ENCODE peak calls at places on chromosomes 6 and 20, in six cellular contexts. S, N, Y, M, P and H are unnamed samples.

GRCh38 chr6:143579703-143580102 is 68.2 kb upstream of the FUCA2 start:
- DNase-seq in S (no peak), N (no peak), Y (no peak), M (no peak), P (no peak), H (no peak)

GRCh38 chr6:130513770-130514169 is 148.0 kb downstream of the TMEM200A start:
- DNase-seq in S (peak), N (no peak), Y (peak), M (no peak), P (no peak), H (no peak)

GRCh38 chr20:8434326-8434876 is 302.3 kb downstream of the PLCB1 start:
- DNase-seq in S (no peak), N (no peak), Y (no peak), M (no peak), P (no peak), H (peak)

GRCh38 chr6:91538622-91539021 is 951.8 kb upstream of the MAP3K7 start:
- DNase-seq in S (no peak), N (no peak), Y (no peak), M (no peak), P (no peak), H (no peak)

GRCh38 chr20:58511364-58511763 is 3.8 kb downstream of the APCDD1L start:
- DNase-seq in S (no peak), N (peak), Y (no peak), M (no peak), P (no peak), H (no peak)

GRCh38 chr6:130754786-130755367 is 72.3 kb upstream of the SMLR1 start:
- DNase-seq in S (no peak), N (no peak), Y (no peak), M (no peak), P (no peak), H (no peak)

GRCh38 chr6:161631676-161632194 is 357.9 kb upstream of the AGPAT4 start:
- DNase-seq in S (no peak), N (peak), Y (no peak), M (no peak), P (no peak), H (no peak)

GRCh38 chr20:25044660-25045342 is 13.1 kb downstream of the ACSS1 start:
- DNase-seq in S (no peak), N (no peak), Y (no peak), M (no peak), P (no peak), H (no peak)

GRCh38 chr20:41290804-41291389 is 26.6 kb downstream of the ZHX3 start:
- DNase-seq in S (no peak), N (no peak), Y (no peak), M (no peak), P (no peak), H (peak)

GRCh38 chr20:37642246-37642645 is 51.6 kb upstream of the CTNNBL1 start:
- DNase-seq in S (no peak), N (no peak), Y (no peak), M (no peak), P (no peak), H (no peak)

GRCh38 chr6:108844135-108844534 is 4.1 kb upstream of the ARMC2 start:
- DNase-seq in S (peak), N (no peak), Y (no peak), M (no peak), P (no peak), H (no peak)
- TF ChIP-seq GABPA in S (no peak), N (no peak), Y (no peak), M (no peak), P (no peak), H (no peak)

GRCh38 chr6:33013608-33014007 is 4.2 kb upstream of the HLA-DOA start:
- DNase-seq in S (no peak), N (no peak), Y (no peak), M (no peak), P (no peak), H (no peak)

GRCh38 chr6:33015798-33016197 is 6.4 kb upstream of the HLA-DOA start:
- DNase-seq in S (no peak), N (no peak), Y (no peak), M (no peak), P (no peak), H (no peak)

GRCh38 chr6:33017694-33018353 is 8.4 kb upstream of the HLA-DOA start:
- DNase-seq in S (no peak), N (no peak), Y (no peak), M (no peak), P (no peak), H (peak)

GRCh38 chr6:33017024-33017423 is 7.6 kb upstream of the HLA-DOA start:
- DNase-seq in S (no peak), N (no peak), Y (no peak), M (no peak), P (no peak), H (no peak)

DNA sequence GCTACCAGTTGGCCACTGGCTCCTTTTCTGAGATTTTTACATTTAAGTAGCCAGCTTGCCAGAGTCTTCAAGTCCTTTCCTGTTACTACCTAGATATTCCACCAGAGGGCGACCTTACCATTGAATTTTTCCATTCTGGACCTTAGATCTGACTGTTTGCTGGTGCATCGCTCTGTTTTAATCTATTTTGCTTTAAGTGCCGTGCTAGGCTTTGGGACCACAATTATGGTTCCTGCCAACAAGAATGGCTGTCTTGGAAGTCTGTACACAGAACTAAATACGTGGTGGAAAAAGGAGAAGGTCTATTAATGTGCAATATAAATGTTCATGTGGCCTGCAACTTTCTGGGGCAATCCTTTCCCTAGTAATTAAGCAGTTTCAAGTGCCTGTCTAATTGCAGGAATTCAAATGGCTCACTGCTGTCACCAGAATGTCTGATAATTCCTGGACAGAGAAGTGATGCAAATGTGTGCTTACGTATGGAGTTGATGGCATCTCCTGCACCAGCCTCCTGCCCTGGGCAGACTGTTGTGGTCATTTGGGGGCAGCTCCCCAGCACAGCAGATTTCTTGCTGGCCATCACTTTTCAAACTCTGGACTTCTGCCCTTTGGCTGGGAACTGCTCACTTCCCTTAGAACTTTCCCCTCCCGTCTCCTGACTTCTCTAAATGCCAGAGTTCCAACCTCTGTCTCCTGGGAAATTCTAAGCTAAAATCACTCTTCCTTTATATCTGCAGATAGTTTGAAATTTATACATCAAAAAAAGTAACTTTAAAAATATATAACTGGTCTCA is 5.6 kb upstream of the HLA-DOA start:
- DNase-seq in S (peak), N (peak), Y (peak), M (peak), P (no peak), H (peak)
- TF ChIP-seq GABPA in S (no peak), N (no peak), Y (no peak), M (no peak), P (no peak), H (no peak)

DNA sequence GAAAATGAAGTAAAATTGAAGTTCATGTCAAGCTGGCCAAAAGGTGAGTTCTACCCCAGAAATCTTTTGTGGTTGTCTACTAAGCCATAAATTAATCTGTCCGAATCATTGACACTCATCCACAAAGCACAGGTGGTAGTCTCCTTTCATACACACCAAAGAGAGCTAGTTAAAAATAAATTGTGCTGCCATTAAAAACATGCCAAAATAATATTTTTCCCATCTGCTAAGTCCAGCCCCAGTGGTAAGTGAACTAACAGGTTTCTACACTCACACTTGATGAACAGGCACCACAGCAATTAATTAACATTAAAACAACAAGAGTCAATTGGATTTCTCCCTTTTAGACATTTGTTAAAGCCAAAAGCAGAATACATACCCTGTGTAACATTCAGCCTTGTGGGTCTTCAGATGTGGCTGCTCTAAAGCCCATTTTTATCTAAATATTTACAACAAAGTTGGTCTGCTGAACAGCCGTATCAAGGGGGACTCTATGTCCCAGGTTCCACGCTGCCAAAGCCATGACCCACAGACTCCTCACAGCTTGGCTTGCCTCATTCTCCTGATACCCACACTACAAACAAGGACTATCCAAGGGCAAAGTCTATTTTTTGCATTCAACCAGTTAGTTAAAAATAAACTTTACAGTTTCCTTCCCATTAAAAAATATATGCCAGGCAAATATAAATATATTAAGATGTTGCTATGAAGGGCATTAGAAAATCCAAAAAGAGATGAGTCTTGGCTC is 490.4 kb downstream of the BMP2 start:
- DNase-seq in S (no peak), N (no peak), Y (no peak), M (no peak), P (no peak), H (no peak)
- TF ChIP-seq GABPA in S (no peak), N (no peak), Y (no peak), M (no peak), P (no peak), H (no peak)

DNA sequence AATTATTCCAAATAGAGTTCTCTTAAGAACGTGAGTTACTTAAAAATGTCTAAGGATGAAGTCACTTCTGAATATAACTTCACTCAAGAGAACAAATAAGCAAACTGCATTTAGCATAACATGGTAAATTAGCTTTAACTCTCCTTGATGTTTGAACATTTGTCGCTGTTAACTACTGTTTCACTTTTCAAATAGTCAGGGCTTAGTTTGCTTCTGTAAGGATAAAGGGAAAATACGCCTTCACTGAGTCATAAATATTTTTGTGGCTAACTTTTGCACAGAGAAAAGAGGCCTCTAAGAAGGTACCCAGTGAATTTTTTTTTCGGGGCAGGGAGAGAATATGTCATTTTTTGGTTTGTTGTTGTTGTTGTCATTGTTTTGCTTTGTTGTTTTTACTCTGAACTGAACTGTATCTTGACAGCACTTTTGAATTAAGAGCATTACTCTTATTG is 8.1 kb downstream of the PTPN1 start:
- DNase-seq in S (no peak), N (no peak), Y (no peak), M (no peak), P (no peak), H (no peak)
- TF ChIP-seq GABPA in S (no peak), N (no peak), Y (no peak), M (no peak), P (no peak), H (no peak)

GRCh38 chr6:39923394-39923793 is 10.9 kb downstream of the MOCS1 start:
- DNase-seq in S (no peak), N (peak), Y (no peak), M (no peak), P (no peak), H (no peak)
- TF ChIP-seq GABPA in S (no peak), N (no peak), Y (no peak), M (no peak), P (no peak), H (no peak)

GRCh38 chr6:157056275-157056674 is 267.0 kb downstream of the TMEM242 start:
- DNase-seq in S (no peak), N (no peak), Y (no peak), M (no peak), P (no peak), H (no peak)
- TF ChIP-seq GABPA in S (no peak), N (no peak), Y (no peak), M (no peak), P (no peak), H (no peak)

DNA sequence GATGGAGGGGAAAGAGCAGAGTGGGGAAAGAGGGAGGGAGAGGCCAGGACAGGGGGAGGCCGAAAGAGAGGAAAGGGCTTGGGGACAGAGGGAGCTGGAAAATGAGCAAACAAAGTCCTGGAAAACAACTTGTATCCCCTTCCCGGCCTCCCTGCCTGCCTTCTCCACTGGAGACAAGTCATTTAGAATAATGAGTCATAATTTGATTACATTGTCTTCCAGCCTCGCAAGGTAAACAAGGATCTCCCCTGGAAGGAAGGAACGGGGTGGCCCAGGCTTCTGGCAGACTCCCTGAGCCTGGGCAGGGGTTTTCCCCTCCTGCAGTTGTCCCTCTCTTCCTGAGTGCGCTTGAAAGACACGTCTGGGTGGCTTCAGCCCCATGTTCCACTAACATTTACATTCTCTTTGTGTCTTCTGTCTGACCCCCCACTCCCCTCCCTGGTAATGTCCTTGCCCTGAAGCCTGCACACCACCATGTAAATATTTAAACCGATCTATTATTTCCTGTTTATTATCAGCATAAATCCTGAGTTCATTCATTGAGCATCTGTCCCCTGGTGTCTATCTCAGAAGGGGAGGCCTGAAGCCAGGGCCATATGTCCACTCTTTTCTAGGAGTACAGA is 12.1 kb upstream of the MRPS18A start:
- DNase-seq in S (no peak), N (no peak), Y (no peak), M (peak), P (no peak), H (no peak)
- TF ChIP-seq GABPA in S (no peak), N (no peak), Y (no peak), M (no peak), P (no peak), H (no peak)